ENCODE peak calls at places on chromosomes 6 and 20, in four cellular contexts. T, A, V and Y are unnamed samples.

GRCh38 chr6:55449219-55449618 is 122.0 kb downstream of the GFRAL start:
- DNase-seq in T (peak; percentile 52), A (no peak), V (no peak), Y (peak; percentile 39)

GRCh38 chr20:51860015-51860882 is 57.9 kb upstream of the SALL4 start:
- DNase-seq in T (no peak), A (no peak), V (peak; percentile 82), Y (no peak)

GRCh38 chr6:21942910-21943309 is 349.4 kb downstream of the SOX4 start:
- DNase-seq in T (no peak), A (no peak), V (peak; percentile 59), Y (no peak)

GRCh38 chr6:95093154-95093553 is 484.2 kb upstream of the MANEA start:
- DNase-seq in T (no peak), A (no peak), V (peak; percentile 3), Y (no peak)

GRCh38 chr6:19311786-19312185 is 525.4 kb upstream of the ID4 start:
- DNase-seq in T (peak; percentile 70), A (no peak), V (no peak), Y (peak; percentile 80)

GRCh38 chr6:93416575-93417420 is 2.6 kb downstream of the EPHA7 start:
- DNase-seq in T (peak; percentile 79), A (peak; percentile 39), V (peak; percentile 3), Y (peak; percentile 79)

GRCh38 chr6:71727632-71728294 is 158.6 kb upstream of the RIMS1 start:
- DNase-seq in T (no peak), A (no peak), V (peak; percentile 57), Y (no peak)

GRCh38 chr6:125953502-125953875 is 3.1 kb upstream of the HINT3 start:
- DNase-seq in T (peak; percentile 76), A (peak; percentile 90), V (no peak), Y (peak; percentile 56)

GRCh38 chr6:41502607-41503434 is 43.4 kb upstream of the FOXP4 start:
- DNase-seq in T (peak; percentile 87), A (no peak), V (no peak), Y (peak; percentile 76)

GRCh38 chr6:33317668-33318425 is at the start of gene ZBTB22:
- DNase-seq in T (peak; percentile 100), A (peak; percentile 96), V (peak; percentile 99), Y (peak; percentile 99)
- H3K4me1 ChIP-seq in T (peaks cover 39% of the 10 kb centered on the region), A (peaks cover 46% of the 10 kb centered on the region), V (peaks cover 32% of the 10 kb centered on the region), Y (peaks cover 28% of the 10 kb centered on the region)

DNA sequence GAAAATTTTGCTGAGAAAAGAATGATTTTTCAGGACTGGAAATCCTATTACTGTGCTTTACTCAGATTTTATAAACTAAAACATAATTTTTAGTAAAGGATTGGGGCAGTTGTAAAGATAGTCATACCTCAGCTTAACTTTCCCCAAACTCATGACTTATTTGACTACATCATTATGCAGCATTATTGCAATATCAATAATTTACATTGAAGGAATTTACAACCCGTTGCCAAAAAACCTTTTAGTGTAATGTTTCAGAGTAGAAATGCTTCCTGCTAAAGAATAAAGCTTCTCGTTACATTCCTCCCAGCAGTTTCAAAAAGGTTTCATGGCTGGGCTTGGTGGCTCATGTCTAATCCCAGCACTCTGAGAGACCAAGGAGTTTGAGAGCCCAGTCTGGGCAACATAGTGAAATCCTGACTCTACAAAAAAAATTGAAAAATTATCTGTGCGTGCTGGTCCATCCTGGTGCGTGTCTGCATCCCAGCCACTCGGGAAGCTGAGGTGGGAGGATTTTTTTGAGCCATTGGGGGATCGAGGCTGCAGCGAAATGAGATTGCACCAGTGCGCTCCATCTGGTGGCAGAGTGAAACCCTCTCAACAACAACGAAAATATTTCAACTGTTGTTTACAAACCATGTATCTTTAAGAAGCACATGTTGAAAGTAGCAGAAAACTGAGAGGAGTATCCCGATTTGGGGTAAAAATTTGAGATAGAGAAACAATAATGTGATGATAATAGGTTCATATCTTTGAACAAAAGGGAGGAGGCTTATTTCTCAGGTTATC is 4.4 kb downstream of the AMD1 start:
- DNase-seq in T (peak; percentile 70), A (peak; percentile 32), V (peak; percentile 63), Y (peak; percentile 57)
- H3K27ac ChIP-seq in T (peak overlapping the region; percentile 14), A (no peak overlapping the region), V (peak overlapping the region; percentile 37), Y (no peak overlapping the region)

GRCh38 chr20:38136421-38137245 is 28.4 kb downstream of the TGM2 start:
- DNase-seq in T (no peak), A (no peak), V (no peak), Y (no peak)
- H3F3A ChIP-seq in T (no peaks in the 10 kb centered on the region), A (no peaks in the 10 kb centered on the region), V (peaks cover 18% of the 10 kb centered on the region), Y (no peaks in the 10 kb centered on the region)

DNA sequence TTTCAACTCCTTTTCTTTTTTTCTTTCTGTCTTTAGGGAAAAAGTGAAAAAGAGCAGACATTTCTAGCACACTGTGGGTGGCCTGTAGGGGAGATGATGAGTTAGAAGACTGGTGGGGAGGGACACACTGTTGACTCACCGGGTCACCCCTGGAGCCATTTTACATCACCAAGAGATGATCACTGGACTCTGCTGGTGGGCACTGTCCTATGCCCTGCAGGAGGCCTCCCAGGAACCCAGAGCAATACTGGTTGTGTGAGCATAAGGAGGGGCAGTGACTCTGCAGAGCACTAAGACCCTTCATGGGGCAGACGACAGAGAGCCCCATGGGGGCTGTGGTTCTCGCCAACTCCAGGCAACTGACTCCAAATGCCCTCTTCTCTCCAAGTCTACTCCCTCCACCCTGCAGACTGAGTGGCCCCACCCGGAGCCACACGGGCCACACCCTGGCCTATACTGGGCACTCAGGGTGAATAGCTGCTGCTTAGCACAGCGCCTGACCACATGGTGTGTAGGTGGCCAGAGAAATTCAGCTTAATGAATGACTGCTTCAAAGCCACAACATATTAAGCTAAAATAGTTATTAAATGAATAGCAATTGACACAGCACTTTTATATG is 177.5 kb downstream of the CDC5L start:
- DNase-seq in T (no peak), A (no peak), V (peak; percentile 55), Y (no peak)
- H3K4me1 ChIP-seq in T (peaks cover 5% of the 10 kb centered on the region), A (no peaks in the 10 kb centered on the region), V (peaks cover 24% of the 10 kb centered on the region), Y (peaks cover 4% of the 10 kb centered on the region)

GRCh38 chr20:49219924-49220831 is 962 bp downstream of the DDX27 start:
- DNase-seq in T (no peak), A (peak; percentile 13), V (peak; percentile 16), Y (no peak)
- H3K27ac ChIP-seq in T (peak overlapping the region; percentile 51), A (peak overlapping the region; percentile 68), V (no peak overlapping the region), Y (no peak overlapping the region)

DNA sequence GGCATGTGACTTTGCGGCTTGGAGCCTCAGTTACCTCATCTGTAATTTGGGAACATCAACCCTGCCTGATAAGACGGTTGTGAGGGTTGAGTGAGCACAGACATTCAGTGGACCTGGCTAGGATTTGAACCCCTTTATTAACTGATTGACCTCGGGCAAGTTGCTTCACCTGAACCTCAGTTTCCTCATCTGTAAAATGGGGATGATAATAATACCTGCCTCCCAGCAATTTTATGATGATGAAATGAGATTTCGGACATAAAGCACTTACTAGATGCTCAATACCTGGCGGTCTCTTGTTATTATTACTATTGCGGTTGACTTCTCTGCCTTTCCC is 51.5 kb downstream of the CEBPB start:
- DNase-seq in T (no peak), A (no peak), V (no peak), Y (no peak)
- H3F3A ChIP-seq in T (no peaks in the 10 kb centered on the region), A (no peaks in the 10 kb centered on the region), V (no peaks in the 10 kb centered on the region), Y (no peaks in the 10 kb centered on the region)

DNA sequence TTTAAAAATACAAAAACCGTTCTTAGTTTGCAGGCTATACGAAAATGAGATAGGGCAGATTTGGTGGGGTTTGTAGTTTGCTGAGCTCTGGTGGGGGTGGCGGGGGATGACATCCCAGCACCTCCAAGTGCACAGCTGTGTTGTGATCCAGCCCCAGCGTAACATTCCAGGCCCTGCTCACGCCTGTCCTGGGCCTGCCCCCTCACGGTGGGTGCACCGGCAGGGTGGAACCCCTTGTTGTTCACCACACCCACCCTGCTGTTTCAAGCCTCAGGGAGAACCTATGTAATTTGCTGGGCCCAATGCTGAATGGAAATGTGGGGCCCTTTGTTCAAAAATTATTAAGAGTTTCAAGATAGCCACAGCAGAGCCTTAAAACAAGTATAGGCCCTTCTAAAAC is 25.0 kb downstream of the ARMC2 start:
- DNase-seq in T (no peak), A (no peak), V (no peak), Y (no peak)
- H3K4me1 ChIP-seq in T (peaks cover 11% of the 10 kb centered on the region), A (peaks cover 78% of the 10 kb centered on the region), V (peaks cover 31% of the 10 kb centered on the region), Y (peaks cover 29% of the 10 kb centered on the region)